ENCODE peak calls at places on chromosomes 1 and 21, in five cellular contexts. S is stimulated activated CD8-positive, alpha-beta memory T cell treated with anti-CD3 and anti-CD28 coated beads, Interleukin-2, amount 100 ng/mL, for 48 hours; Z is AG20443; I is fibroblast of lung; Q is HTR-8/SVneo. K is an unnamed sample.

GRCh38 chr1:156502749-156503671 is 2.4 kb upstream of the MEF2D start:
- DNase-seq in S (no peak), Z (peak), I (peak), Q (peak), K (peak)

GRCh38 chr1:64550505-64550904 is 80.6 kb downstream of the CACHD1 start:
- DNase-seq in S (no peak), Z (no peak), I (no peak), Q (no peak), K (no peak)

GRCh38 chr21:15212214-15212613 is 147.4 kb upstream of the NRIP1 start:
- DNase-seq in S (no peak), Z (no peak), I (no peak), Q (no peak), K (no peak)

GRCh38 chr1:115302390-115302961 is 35.6 kb downstream of the NGF start:
- DNase-seq in S (no peak), Z (peak), I (peak), Q (no peak), K (peak)

GRCh38 chr1:153962088-153963029 is 978 bp downstream of the SLC39A1 start:
- DNase-seq in S (no peak), Z (peak), I (peak), Q (no peak), K (peak)

GRCh38 chr1:116515702-116516101 is 55.1 kb downstream of the CD58 start:
- DNase-seq in S (no peak), Z (no peak), I (no peak), Q (no peak), K (no peak)

GRCh38 chr1:68795956-68796355 is 299.1 kb upstream of the DEPDC1 start:
- DNase-seq in S (no peak), Z (no peak), I (peak), Q (no peak), K (no peak)

GRCh38 chr1:190373705-190374336 is 103.8 kb downstream of the BRINP3 start:
- DNase-seq in S (no peak), Z (no peak), I (peak), Q (no peak), K (no peak)

K was measured in fibroblast of mammary gland.